ENCODE peak calls at places on chromosomes 3 and 15, in six cellular contexts. H is PC-3, X is HepG2, S is mesenchymal stem cell, Q is SK-N-SH, N is endothelial cell of umbilical vein. R is an unnamed sample.
A peak's percentile ranks its signal among the peaks of the same experiment; 100 is the strongest.

GRCh38 chr3:16140116-16140893 is 34.2 kb upstream of the GALNT15 start:
- DNase-seq in H (peak; percentile 78), S (peak; percentile 88), X (no peak), Q (no peak), N (peak; percentile 91), R (peak; percentile 47)

GRCh38 chr15:91385301-91385700 is 285.2 kb downstream of the SV2B start:
- DNase-seq in X (no peak), H (peak; percentile 59), N (no peak), S (no peak), Q (no peak), R (no peak)

GRCh38 chr3:138351916-138352555 is 3.7 kb downstream of the MRAS start:
- DNase-seq in X (no peak), N (no peak), Q (no peak), S (no peak), H (no peak), R (peak; percentile 47)

GRCh38 chr3:143895805-143896204 is 47.5 kb upstream of the SLC9A9 start:
- DNase-seq in Q (no peak), H (peak; percentile 40), S (peak; percentile 21), N (peak; percentile 30), X (no peak), R (peak; percentile 62)

GRCh38 chr15:75697523-75698398 is 14.9 kb downstream of the CSPG4 start:
- DNase-seq in S (no peak), Q (no peak), H (no peak), N (no peak), X (no peak), R (no peak)

GRCh38 chr3:20080956-20081554 is 40.8 kb downstream of the KAT2B start:
- DNase-seq in H (peak; percentile 15), X (peak; percentile 40), N (peak; percentile 86), Q (peak; percentile 50), S (no peak), R (no peak)

GRCh38 chr3:11117591-11117990 is 36.7 kb upstream of the HRH1 start:
- DNase-seq in X (no peak), Q (no peak), N (no peak), H (no peak), S (no peak), R (no peak)

GRCh38 chr3:71708478-71709098 is 16.6 kb downstream of the EIF4E3 start:
- DNase-seq in Q (no peak), H (no peak), N (no peak), S (no peak), X (no peak), R (no peak)

GRCh38 chr3:38738630-38739395 is 77.2 kb downstream of the SCN10A start:
- DNase-seq in Q (peak; percentile 70), X (peak; percentile 27), N (peak; percentile 73), S (peak; percentile 46), H (peak; percentile 71), R (peak; percentile 59)

GRCh38 chr15:91469627-91470567 is 369.8 kb downstream of the SV2B start:
- DNase-seq in Q (peak; percentile 14), X (no peak), N (no peak), S (no peak), H (no peak), R (no peak)

GRCh38 chr15:100596792-100597191 is 5.2 kb downstream of the LINS1 start:
- DNase-seq in S (no peak), N (no peak), H (no peak), X (no peak), Q (no peak), R (no peak)

GRCh38 chr3:100882571-100882981 is 110.6 kb downstream of the ABI3BP start:
- DNase-seq in H (peak; percentile 71), Q (no peak), N (peak; percentile 57), X (no peak), S (no peak), R (peak; percentile 31)

GRCh38 chr3:64685800-64686445 is 1.9 kb downstream of the ADAMTS9 start:
- DNase-seq in N (peak; percentile 96), H (no peak), X (peak; percentile 13), S (peak; percentile 97), Q (peak; percentile 84), R (peak; percentile 96)

GRCh38 chr3:86416334-86416733 is 574.6 kb downstream of the VGLL3 start:
- DNase-seq in X (no peak), Q (no peak), S (no peak), H (peak; percentile 56), N (no peak), R (no peak)

GRCh38 chr3:180335056-180335455 is 266.9 kb upstream of the TTC14 start:
- DNase-seq in S (no peak), X (no peak), Q (no peak), H (no peak), N (no peak), R (no peak)

GRCh38 chr3:186109897-186110803 is 1.3 kb upstream of the ETV5 start:
- DNase-seq in N (peak; percentile 48), S (peak; percentile 72), Q (peak; percentile 54), H (no peak), X (no peak), R (peak; percentile 62)

GRCh38 chr3:17741621-17742091 is 775 bp downstream of the TBC1D5 start:
- DNase-seq in Q (peak; percentile 16), S (no peak), X (peak; percentile 87), N (no peak), H (no peak), R (no peak)

GRCh38 chr15:60479361-60479684 is 381 bp upstream of the ICE2 start:
- DNase-seq in S (no peak), X (no peak), H (no peak), N (no peak), Q (no peak), R (no peak)

GRCh38 chr15:37112171-37112570 is 11.8 kb upstream of the MEIS2 start:
- DNase-seq in X (no peak), Q (no peak), S (peak; percentile 56), H (no peak), N (no peak), R (no peak)

GRCh38 chr3:164730810-164731209 is 347.5 kb downstream of the SI start:
- DNase-seq in Q (no peak), H (no peak), N (no peak), S (no peak), X (no peak), R (no peak)

DNA sequence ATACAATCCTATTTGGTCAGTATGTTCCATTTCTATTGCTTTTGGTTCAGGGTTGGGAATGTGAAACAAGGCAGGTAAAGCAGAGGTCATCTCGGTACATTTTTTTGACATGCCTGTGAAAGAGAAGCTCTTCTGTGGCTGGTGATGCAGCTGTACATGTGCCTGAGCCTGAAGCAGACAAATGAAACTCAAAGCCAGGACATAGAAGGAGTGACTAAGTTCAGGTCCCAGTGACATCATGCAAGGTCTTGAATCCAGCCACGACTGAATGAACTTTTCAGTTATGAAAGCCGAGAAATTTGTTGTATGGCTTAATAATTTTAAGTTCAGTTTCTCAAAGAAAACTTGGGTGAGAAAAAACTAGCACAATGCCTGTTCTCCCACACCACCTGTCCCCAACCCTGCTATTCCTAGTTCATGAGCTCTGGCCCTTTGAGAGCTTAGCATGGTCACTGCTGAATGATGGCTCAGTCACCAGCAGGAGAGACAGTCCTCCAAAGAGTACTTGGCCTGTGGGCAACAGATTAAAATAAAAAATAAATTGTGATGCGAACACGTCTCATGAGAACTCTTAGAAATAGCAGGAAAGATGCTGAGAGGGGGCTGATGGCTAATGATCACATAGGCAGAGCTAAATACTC is 600.2 kb upstream of the GRM7 start:
- DNase-seq in H (no peak), S (no peak), X (no peak), N (no peak), Q (no peak), R (no peak)
- H3K4me3 ChIP-seq in H (no peak overlapping the region), S (no peak overlapping the region), X (no peak overlapping the region), N (no peak overlapping the region), Q (no peak overlapping the region), R (no peak overlapping the region)

DNA sequence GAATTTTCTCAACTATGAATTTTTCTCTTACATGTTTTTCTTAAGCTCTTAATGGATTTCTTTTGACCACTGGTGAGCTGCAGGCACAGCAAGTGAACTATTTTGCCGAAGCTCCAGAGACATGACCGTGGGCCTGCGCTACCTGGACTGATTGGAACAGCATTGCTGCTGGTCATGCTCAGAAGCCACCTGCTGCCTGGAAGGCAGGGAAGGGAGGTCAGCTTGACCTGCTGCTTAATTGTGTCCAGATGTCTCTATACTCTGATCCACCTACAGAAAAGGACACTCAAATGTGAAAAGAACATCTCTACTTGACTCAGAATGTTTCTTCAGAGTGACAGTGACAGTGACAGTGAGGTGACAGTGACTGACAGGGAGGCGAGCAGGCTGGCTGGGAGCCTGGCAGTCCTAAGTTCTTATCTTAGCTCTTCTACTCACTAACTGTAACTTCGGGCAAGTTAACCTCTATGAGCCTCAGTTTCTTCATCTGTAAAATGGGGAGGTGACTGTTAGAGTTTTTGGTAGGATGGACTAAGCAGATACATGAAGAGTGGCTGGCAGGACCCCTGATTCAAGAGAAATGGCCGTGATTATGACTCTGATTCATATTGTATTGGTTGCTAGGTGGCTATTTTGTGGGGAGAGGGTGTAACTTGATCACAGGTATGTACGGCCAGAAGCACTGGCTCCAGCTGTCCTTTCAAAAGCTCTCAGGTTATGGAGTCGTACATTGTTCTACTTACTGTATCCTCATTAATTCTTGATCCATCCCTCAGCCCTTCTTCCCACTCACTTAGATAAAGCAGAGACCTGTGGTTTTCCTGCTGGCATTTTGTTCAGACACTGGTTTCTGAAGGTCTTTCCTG is 54.8 kb upstream of the DLG1 start:
- DNase-seq in S (no peak), N (no peak), Q (peak; percentile 41), X (no peak), H (no peak), R (no peak)
- H3K9ac ChIP-seq in S (no peak overlapping the region), N (no peak overlapping the region), Q (no peak overlapping the region), X (no peak overlapping the region), H (no peak overlapping the region), R (no peak overlapping the region)

GRCh38 chr3:4495294-4496110 is 2.4 kb downstream of the ITPR1 start:
- DNase-seq in H (no peak), X (no peak), N (peak; percentile 77), Q (no peak), S (no peak), R (no peak)
- H3K4me3 ChIP-seq in H (peak overlapping the region; percentile 80), X (no peak overlapping the region), N (no peak overlapping the region), Q (peak overlapping the region; percentile 96), S (no peak overlapping the region), R (no peak overlapping the region)

GRCh38 chr3:119703900-119704531 is 1.2 kb downstream of the CFAP91 start:
- DNase-seq in Q (no peak), H (no peak), X (peak; percentile 17), N (no peak), S (peak; percentile 3), R (peak; percentile 3)

GRCh38 chr3:119697394-119697793 is 5.4 kb upstream of the CFAP91 start:
- DNase-seq in Q (no peak), S (no peak), X (no peak), H (no peak), N (no peak), R (no peak)

GRCh38 chr3:119700920-119701734 is 1.7 kb upstream of the CFAP91 start:
- DNase-seq in N (no peak), X (no peak), Q (no peak), S (no peak), H (no peak), R (no peak)

GRCh38 chr3:119702530-119703527 is at the start of gene CFAP91:
- DNase-seq in X (no peak), S (peak; percentile 95), N (peak; percentile 94), Q (peak; percentile 97), H (peak; percentile 94), R (peak; percentile 97)

GRCh38 chr3:119700269-119700919 is 2.4 kb upstream of the CFAP91 start:
- DNase-seq in X (peak; percentile 3), H (peak; percentile 45), N (peak; percentile 46), S (peak; percentile 66), Q (no peak), R (no peak)
- H3K9ac ChIP-seq in X (no peak overlapping the region), H (no peak overlapping the region), N (no peak overlapping the region), S (no peak overlapping the region), Q (no peak overlapping the region), R (no peak overlapping the region)